ENCODE peak calls at places on chromosomes 3 and 15, in eight cellular contexts. H, J, D, V, S, T, R and M are unnamed samples.

GRCh38 chr3:76324101-76324500 is 538.8 kb upstream of the ZNF717 start:
- DNase-seq in V (no peak), D (no peak), J (no peak), S (no peak), T (no peak), R (no peak), H (no peak), M (no peak)

GRCh38 chr3:122355612-122356011 is 27.4 kb downstream of the MIX23 start:
- DNase-seq in R (no peak), T (no peak), H (no peak), V (no peak), D (no peak), S (no peak), J (no peak), M (no peak)

GRCh38 chr3:8837172-8837571 is 67.8 kb upstream of the OXTR start:
- DNase-seq in H (no peak), V (peak), D (no peak), T (peak), R (no peak), J (peak), S (no peak), M (no peak)

GRCh38 chr3:36945326-36945980 is 599 bp upstream of the TRANK1 start:
- DNase-seq in T (no peak), D (no peak), R (no peak), J (no peak), V (no peak), H (no peak), S (no peak), M (no peak)

GRCh38 chr15:80536231-80536630 is 132.0 kb downstream of the ARNT2 start:
- DNase-seq in T (no peak), D (no peak), R (no peak), J (peak), S (peak), H (no peak), V (no peak), M (no peak)

GRCh38 chr3:3847994-3848970 is 49.1 kb downstream of the LRRN1 start:
- DNase-seq in D (no peak), J (no peak), T (peak), R (no peak), V (no peak), H (no peak), S (no peak), M (no peak)

GRCh38 chr3:9503283-9503682 is 50.3 kb downstream of the LHFPL4 start:
- DNase-seq in H (peak), T (peak), S (peak), J (peak), D (peak), R (peak), V (peak), M (peak)

GRCh38 chr15:61951949-61952348 is 108.3 kb downstream of the VPS13C start:
- DNase-seq in H (no peak), R (peak), T (no peak), D (peak), V (no peak), S (no peak), J (peak), M (no peak)

GRCh38 chr3:175304437-175304836 is 445.3 kb downstream of the NAALADL2 start:
- DNase-seq in R (no peak), J (no peak), S (no peak), T (no peak), H (no peak), D (no peak), V (no peak), M (no peak)

GRCh38 chr3:10205461-10206165 is 40.9 kb downstream of the IRAK2 start:
- DNase-seq in H (no peak), S (no peak), D (peak), R (no peak), T (peak), V (peak), J (peak), M (no peak)

GRCh38 chr3:99708207-99708745 is 69.9 kb downstream of the COL8A1 start:
- DNase-seq in J (no peak), R (no peak), V (no peak), H (no peak), D (no peak), S (no peak), T (no peak), M (no peak)

GRCh38 chr3:156448300-156448699 is 106.6 kb downstream of the SSR3 start:
- DNase-seq in J (peak), H (no peak), D (peak), V (peak), S (no peak), T (peak), R (no peak), M (no peak)

GRCh38 chr3:197487911-197488391 is 67.8 kb downstream of the BDH1 start:
- DNase-seq in D (peak), V (peak), H (no peak), S (no peak), R (no peak), J (peak), T (peak), M (no peak)

GRCh38 chr15:95718441-95718840 is 612.1 kb upstream of the NR2F2 start:
- DNase-seq in S (no peak), V (no peak), R (no peak), T (no peak), J (no peak), D (no peak), H (no peak), M (no peak)